ENCODE peak calls at places on chromosomes 6 and 20, in eight cellular contexts. One of them, this sample, is unnamed.

GRCh38 chr6:36130672-36131516 is 581 bp downstream of the MAPK13 start:
- DNase-seq in esophagus squamous epithelium: no peak
- DNase-seq in fibroblast of the aortic adventitia: no peak
- DNase-seq in adipocyte: no peak
- DNase-seq in dorsolateral prefrontal cortex: no peak
- DNase-seq in H7: peak
- DNase-seq in fibroblast of pulmonary artery: peak
- DNase-seq in AG10803: no peak
- DNase-seq in this sample: no peak

GRCh38 chr20:768426-768978 is at the start of gene SLC52A3:
- DNase-seq in esophagus squamous epithelium: no peak
- DNase-seq in fibroblast of the aortic adventitia: no peak
- DNase-seq in adipocyte: no peak
- DNase-seq in dorsolateral prefrontal cortex: no peak
- DNase-seq in H7: peak
- DNase-seq in fibroblast of pulmonary artery: no peak
- DNase-seq in AG10803: no peak
- DNase-seq in this sample: no peak

GRCh38 chr6:136011475-136011874 is 160.0 kb downstream of the PDE7B start:
- DNase-seq in esophagus squamous epithelium: no peak
- DNase-seq in fibroblast of the aortic adventitia: peak
- DNase-seq in adipocyte: peak
- DNase-seq in dorsolateral prefrontal cortex: no peak
- DNase-seq in H7: no peak
- DNase-seq in fibroblast of pulmonary artery: peak
- DNase-seq in AG10803: peak
- DNase-seq in this sample: peak

GRCh38 chr6:125790403-125791150 is at the start of gene NCOA7:
- DNase-seq in esophagus squamous epithelium: peak
- DNase-seq in fibroblast of the aortic adventitia: peak
- DNase-seq in adipocyte: peak
- DNase-seq in dorsolateral prefrontal cortex: peak
- DNase-seq in H7: peak
- DNase-seq in fibroblast of pulmonary artery: peak
- DNase-seq in AG10803: peak
- DNase-seq in this sample: peak

GRCh38 chr6:156963712-156964700 is 186.8 kb downstream of the ARID1B start:
- DNase-seq in esophagus squamous epithelium: no peak
- DNase-seq in fibroblast of the aortic adventitia: peak
- DNase-seq in adipocyte: peak
- DNase-seq in dorsolateral prefrontal cortex: no peak
- DNase-seq in H7: no peak
- DNase-seq in fibroblast of pulmonary artery: peak
- DNase-seq in AG10803: peak
- DNase-seq in this sample: peak

GRCh38 chr20:24765316-24766142 is 183.5 kb upstream of the CST7 start:
- DNase-seq in esophagus squamous epithelium: no peak
- DNase-seq in fibroblast of the aortic adventitia: no peak
- DNase-seq in adipocyte: no peak
- DNase-seq in dorsolateral prefrontal cortex: no peak
- DNase-seq in H7: no peak
- DNase-seq in fibroblast of pulmonary artery: no peak
- DNase-seq in AG10803: no peak
- DNase-seq in this sample: no peak

GRCh38 chr6:7106752-7107577 is 796 bp upstream of the RREB1 start:
- DNase-seq in esophagus squamous epithelium: no peak
- DNase-seq in fibroblast of the aortic adventitia: no peak
- DNase-seq in adipocyte: peak
- DNase-seq in dorsolateral prefrontal cortex: no peak
- DNase-seq in H7: peak
- DNase-seq in fibroblast of pulmonary artery: no peak
- DNase-seq in AG10803: no peak
- DNase-seq in this sample: no peak

GRCh38 chr6:155274533-155274932 is 10.7 kb downstream of the CLDN20 start:
- DNase-seq in esophagus squamous epithelium: no peak
- DNase-seq in fibroblast of the aortic adventitia: peak
- DNase-seq in adipocyte: peak
- DNase-seq in dorsolateral prefrontal cortex: no peak
- DNase-seq in H7: no peak
- DNase-seq in fibroblast of pulmonary artery: peak
- DNase-seq in AG10803: peak
- DNase-seq in this sample: peak

GRCh38 chr6:36351152-36351571 is 14.5 kb upstream of the BNIP5 start:
- DNase-seq in esophagus squamous epithelium: no peak
- DNase-seq in fibroblast of the aortic adventitia: peak
- DNase-seq in adipocyte: no peak
- DNase-seq in dorsolateral prefrontal cortex: no peak
- DNase-seq in H7: no peak
- DNase-seq in fibroblast of pulmonary artery: peak
- DNase-seq in AG10803: peak
- DNase-seq in this sample: peak

GRCh38 chr6:3022765-3023662 is 23.3 kb downstream of the NQO2 start:
- DNase-seq in esophagus squamous epithelium: no peak
- DNase-seq in fibroblast of the aortic adventitia: peak
- DNase-seq in adipocyte: peak
- DNase-seq in dorsolateral prefrontal cortex: no peak
- DNase-seq in H7: peak
- DNase-seq in fibroblast of pulmonary artery: no peak
- DNase-seq in AG10803: peak
- DNase-seq in this sample: no peak

GRCh38 chr6:19050765-19051164 is 663.6 kb downstream of the RNF144B start:
- DNase-seq in esophagus squamous epithelium: no peak
- DNase-seq in fibroblast of the aortic adventitia: no peak
- DNase-seq in adipocyte: no peak
- DNase-seq in dorsolateral prefrontal cortex: no peak
- DNase-seq in H7: no peak
- DNase-seq in fibroblast of pulmonary artery: no peak
- DNase-seq in AG10803: no peak
- DNase-seq in this sample: no peak

GRCh38 chr6:149500085-149500484 is 15.3 kb upstream of the ZC3H12D start:
- DNase-seq in esophagus squamous epithelium: no peak
- DNase-seq in fibroblast of the aortic adventitia: no peak
- DNase-seq in adipocyte: no peak
- DNase-seq in dorsolateral prefrontal cortex: no peak
- DNase-seq in H7: no peak
- DNase-seq in fibroblast of pulmonary artery: no peak
- DNase-seq in AG10803: no peak
- DNase-seq in this sample: no peak

GRCh38 chr6:166004491-166005275 is 163.0 kb downstream of the TBXT start:
- DNase-seq in esophagus squamous epithelium: no peak
- DNase-seq in fibroblast of the aortic adventitia: no peak
- DNase-seq in adipocyte: no peak
- DNase-seq in dorsolateral prefrontal cortex: no peak
- DNase-seq in H7: no peak
- DNase-seq in fibroblast of pulmonary artery: no peak
- DNase-seq in AG10803: no peak
- DNase-seq in this sample: no peak

GRCh38 chr6:166006593-166007301 is 160.9 kb downstream of the TBXT start:
- DNase-seq in esophagus squamous epithelium: no peak
- DNase-seq in fibroblast of the aortic adventitia: peak
- DNase-seq in adipocyte: no peak
- DNase-seq in dorsolateral prefrontal cortex: no peak
- DNase-seq in H7: no peak
- DNase-seq in fibroblast of pulmonary artery: peak
- DNase-seq in AG10803: peak
- DNase-seq in this sample: peak

GRCh38 chr6:166005846-166006592 is 161.6 kb downstream of the TBXT start:
- DNase-seq in esophagus squamous epithelium: no peak
- DNase-seq in fibroblast of the aortic adventitia: peak
- DNase-seq in adipocyte: no peak
- DNase-seq in dorsolateral prefrontal cortex: peak
- DNase-seq in H7: peak
- DNase-seq in fibroblast of pulmonary artery: peak
- DNase-seq in AG10803: peak
- DNase-seq in this sample: peak

GRCh38 chr6:166003569-166003968 is 164.1 kb downstream of the TBXT start:
- DNase-seq in esophagus squamous epithelium: no peak
- DNase-seq in fibroblast of the aortic adventitia: no peak
- DNase-seq in adipocyte: no peak
- DNase-seq in dorsolateral prefrontal cortex: no peak
- DNase-seq in H7: peak
- DNase-seq in fibroblast of pulmonary artery: no peak
- DNase-seq in AG10803: no peak
- DNase-seq in this sample: no peak

DNA sequence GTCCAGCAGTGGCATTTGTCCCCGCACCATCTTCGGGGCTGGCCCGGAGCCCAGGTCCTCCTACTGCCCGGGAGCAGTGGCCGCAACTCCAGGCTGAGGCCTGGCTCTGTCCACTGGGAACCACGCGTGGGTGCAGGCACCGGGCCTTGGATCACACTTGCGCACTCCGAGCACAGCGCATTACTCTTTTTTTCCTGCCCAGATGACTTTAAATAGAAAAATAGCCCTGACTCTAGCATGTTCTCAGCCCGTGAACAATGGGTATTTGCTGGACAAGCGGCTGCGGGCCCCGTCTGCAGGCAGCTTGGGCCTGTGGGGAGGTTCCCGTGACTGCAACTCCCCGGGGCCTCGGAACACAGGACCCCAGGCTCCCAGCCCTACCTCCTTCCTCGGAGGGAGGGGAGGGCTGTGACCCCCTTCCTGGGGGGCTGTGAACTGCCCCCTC is 162.2 kb downstream of the TBXT start:
- DNase-seq in esophagus squamous epithelium: no peak
- DNase-seq in fibroblast of the aortic adventitia: peak
- DNase-seq in adipocyte: no peak
- DNase-seq in dorsolateral prefrontal cortex: no peak
- DNase-seq in H7: peak
- DNase-seq in fibroblast of pulmonary artery: peak
- DNase-seq in AG10803: no peak
- DNase-seq in this sample: peak
- H3K4me3 ChIP-seq in esophagus squamous epithelium: peak
- H3K4me3 ChIP-seq in fibroblast of the aortic adventitia: peak
- H3K4me3 ChIP-seq in adipocyte: peak
- H3K4me3 ChIP-seq in dorsolateral prefrontal cortex: peak
- H3K4me3 ChIP-seq in H7: peak
- H3K4me3 ChIP-seq in fibroblast of pulmonary artery: peak
- H3K4me3 ChIP-seq in AG10803: peak
- H3K4me3 ChIP-seq in this sample: peak

DNA sequence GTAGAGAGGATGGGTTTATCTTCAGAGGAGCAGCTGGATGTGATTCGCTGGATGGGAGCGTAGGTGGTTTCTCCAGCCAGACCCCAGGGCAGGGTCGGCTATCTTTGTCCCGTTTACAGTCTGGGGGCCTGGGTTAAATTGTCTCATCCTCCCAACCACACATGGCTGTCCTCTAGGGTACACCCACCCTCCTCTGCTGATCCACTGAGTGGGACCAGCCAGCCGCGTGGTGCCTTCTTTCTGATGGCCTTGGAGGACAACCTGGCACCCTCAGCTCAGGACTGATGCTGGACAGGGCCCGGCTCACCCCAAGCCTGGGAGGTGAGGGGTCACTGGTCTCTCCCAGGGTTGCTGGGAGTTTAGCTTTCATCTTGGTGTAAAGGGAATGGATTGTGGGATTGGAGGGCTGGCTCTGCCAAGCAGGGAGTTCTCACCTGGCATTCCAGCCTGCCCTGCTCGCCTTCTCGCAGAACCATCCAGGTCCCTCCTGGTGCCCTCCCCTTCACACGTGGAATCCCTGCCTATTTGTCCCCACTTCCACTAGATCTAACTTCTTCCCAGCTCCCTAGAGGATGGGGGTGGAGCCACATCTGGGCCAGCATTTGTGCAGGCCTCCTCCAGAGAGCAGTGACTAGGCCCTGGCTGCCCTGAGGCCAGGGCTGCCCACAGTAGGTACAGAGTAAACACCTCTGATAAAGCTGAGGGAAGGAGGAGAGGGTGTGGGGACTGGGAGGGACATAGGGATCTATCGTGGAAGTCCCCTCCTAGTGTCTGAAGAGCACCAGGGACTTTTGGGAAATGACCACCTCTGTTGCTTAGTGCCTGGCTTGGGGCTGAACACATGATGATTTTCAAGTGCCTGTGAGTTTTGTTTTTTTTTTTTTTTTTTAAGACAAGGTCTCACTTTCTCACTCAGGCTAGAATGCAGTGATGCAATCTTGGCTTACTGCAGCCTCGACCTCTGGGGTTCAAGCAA is 1.6 kb downstream of the ITPR3 start:
- DNase-seq in esophagus squamous epithelium: no peak
- DNase-seq in fibroblast of the aortic adventitia: peak
- DNase-seq in adipocyte: peak
- DNase-seq in dorsolateral prefrontal cortex: no peak
- DNase-seq in H7: peak
- DNase-seq in fibroblast of pulmonary artery: peak
- DNase-seq in AG10803: no peak
- DNase-seq in this sample: no peak
- H3K4me3 ChIP-seq in esophagus squamous epithelium: peak
- H3K4me3 ChIP-seq in fibroblast of the aortic adventitia: peak
- H3K4me3 ChIP-seq in adipocyte: peak
- H3K4me3 ChIP-seq in dorsolateral prefrontal cortex: peak
- H3K4me3 ChIP-seq in H7: peak
- H3K4me3 ChIP-seq in fibroblast of pulmonary artery: peak
- H3K4me3 ChIP-seq in AG10803: peak
- H3K4me3 ChIP-seq in this sample: peak

DNA sequence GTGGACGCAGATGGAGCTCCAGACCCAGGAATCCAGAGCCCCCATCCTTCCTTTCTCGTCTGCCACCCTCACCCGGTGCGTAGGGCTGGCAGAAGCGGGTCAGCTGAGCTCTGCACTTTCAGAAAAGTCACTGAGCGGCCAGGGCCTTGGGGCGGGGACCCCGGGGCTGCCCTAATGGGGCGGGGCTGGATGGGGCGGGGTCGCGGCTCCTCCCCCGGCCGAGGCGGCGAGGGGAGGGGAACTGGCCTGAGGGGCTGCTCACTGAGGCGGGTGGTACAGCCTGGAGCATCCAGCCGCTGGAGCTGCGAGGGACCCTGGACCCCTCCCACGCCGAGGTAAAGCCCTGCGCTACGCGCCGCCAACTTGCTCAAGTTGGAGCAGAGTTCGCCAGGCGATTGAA is at the start of the genes DEFB124 and REM1:
- DNase-seq in esophagus squamous epithelium: no peak
- DNase-seq in fibroblast of the aortic adventitia: no peak
- DNase-seq in adipocyte: no peak
- DNase-seq in dorsolateral prefrontal cortex: no peak
- DNase-seq in H7: peak
- DNase-seq in fibroblast of pulmonary artery: no peak
- DNase-seq in AG10803: no peak
- DNase-seq in this sample: no peak
- H3K4me3 ChIP-seq in esophagus squamous epithelium: peak
- H3K4me3 ChIP-seq in fibroblast of the aortic adventitia: peak
- H3K4me3 ChIP-seq in adipocyte: peak
- H3K4me3 ChIP-seq in dorsolateral prefrontal cortex: peak
- H3K4me3 ChIP-seq in H7: no peak
- H3K4me3 ChIP-seq in fibroblast of pulmonary artery: peak
- H3K4me3 ChIP-seq in AG10803: peak
- H3K4me3 ChIP-seq in this sample: no peak

GRCh38 chr6:132765560-132765959 is 7.9 kb upstream of the VNN2 start:
- DNase-seq in esophagus squamous epithelium: no peak
- DNase-seq in fibroblast of the aortic adventitia: no peak
- DNase-seq in adipocyte: no peak
- DNase-seq in dorsolateral prefrontal cortex: no peak
- DNase-seq in H7: no peak
- DNase-seq in fibroblast of pulmonary artery: no peak
- DNase-seq in AG10803: no peak
- DNase-seq in this sample: no peak

GRCh38 chr6:132764370-132764769 is 6.7 kb upstream of the VNN2 start:
- DNase-seq in esophagus squamous epithelium: no peak
- DNase-seq in fibroblast of the aortic adventitia: peak
- DNase-seq in adipocyte: peak
- DNase-seq in dorsolateral prefrontal cortex: peak
- DNase-seq in H7: peak
- DNase-seq in fibroblast of pulmonary artery: peak
- DNase-seq in AG10803: peak
- DNase-seq in this sample: peak

GRCh38 chr6:132763269-132763668 is 5.6 kb upstream of the VNN2 start:
- DNase-seq in esophagus squamous epithelium: no peak
- DNase-seq in fibroblast of the aortic adventitia: no peak
- DNase-seq in adipocyte: no peak
- DNase-seq in dorsolateral prefrontal cortex: no peak
- DNase-seq in H7: no peak
- DNase-seq in fibroblast of pulmonary artery: no peak
- DNase-seq in AG10803: no peak
- DNase-seq in this sample: no peak

GRCh38 chr6:132768051-132768517 is 10.4 kb upstream of the VNN2 start:
- DNase-seq in esophagus squamous epithelium: no peak
- DNase-seq in fibroblast of the aortic adventitia: no peak
- DNase-seq in adipocyte: peak
- DNase-seq in dorsolateral prefrontal cortex: no peak
- DNase-seq in H7: peak
- DNase-seq in fibroblast of pulmonary artery: peak
- DNase-seq in AG10803: no peak
- DNase-seq in this sample: no peak
- H3K4me3 ChIP-seq in esophagus squamous epithelium: no peak
- H3K4me3 ChIP-seq in fibroblast of the aortic adventitia: no peak
- H3K4me3 ChIP-seq in adipocyte: no peak
- H3K4me3 ChIP-seq in dorsolateral prefrontal cortex: no peak
- H3K4me3 ChIP-seq in H7: peak
- H3K4me3 ChIP-seq in fibroblast of pulmonary artery: no peak
- H3K4me3 ChIP-seq in AG10803: no peak
- H3K4me3 ChIP-seq in this sample: no peak

This sample was measured in astrocyte of the spinal cord.